ENCODE peak calls at places on chromosomes 1 and 21, in six cellular contexts. One of them, this sample, is unnamed. For H3K36me3 and H3K4me1, the result is how much of the 10 kb centered on the place peaks cover.

GRCh38 chr1:47871799-47872353 is 125.3 kb downstream of the TRABD2B start:
- DNase-seq in ovary: no peak
- DNase-seq in CD4-positive, CD25-positive, alpha-beta regulatory T cell: no peak
- DNase-seq in left ventricle myocardium inferior: no peak
- DNase-seq in cardiac muscle cell: peak
- DNase-seq in prostate gland: no peak
- DNase-seq in this sample: no peak

GRCh38 chr21:32257952-32258785 is 20.7 kb downstream of the MIS18A start:
- DNase-seq in ovary: peak
- DNase-seq in CD4-positive, CD25-positive, alpha-beta regulatory T cell: peak
- DNase-seq in left ventricle myocardium inferior: peak
- DNase-seq in cardiac muscle cell: peak
- DNase-seq in prostate gland: peak
- DNase-seq in this sample: peak

GRCh38 chr1:212485895-212486590 is 53.3 kb downstream of the NENF start:
- DNase-seq in ovary: no peak
- DNase-seq in CD4-positive, CD25-positive, alpha-beta regulatory T cell: no peak
- DNase-seq in left ventricle myocardium inferior: no peak
- DNase-seq in cardiac muscle cell: peak
- DNase-seq in prostate gland: no peak
- DNase-seq in this sample: peak

GRCh38 chr1:33234588-33234990 is 21.7 kb upstream of the ZNF362 start:
- DNase-seq in ovary: no peak
- DNase-seq in CD4-positive, CD25-positive, alpha-beta regulatory T cell: no peak
- DNase-seq in left ventricle myocardium inferior: no peak
- DNase-seq in cardiac muscle cell: no peak
- DNase-seq in prostate gland: no peak
- DNase-seq in this sample: no peak

GRCh38 chr1:201328576-201328975 is 45.3 kb downstream of the PKP1 start:
- DNase-seq in ovary: no peak
- DNase-seq in CD4-positive, CD25-positive, alpha-beta regulatory T cell: no peak
- DNase-seq in left ventricle myocardium inferior: no peak
- DNase-seq in cardiac muscle cell: no peak
- DNase-seq in prostate gland: no peak
- DNase-seq in this sample: no peak

GRCh38 chr1:22380024-22380785 is 71.4 kb upstream of the ZBTB40 start:
- DNase-seq in ovary: no peak
- DNase-seq in CD4-positive, CD25-positive, alpha-beta regulatory T cell: no peak
- DNase-seq in left ventricle myocardium inferior: no peak
- DNase-seq in cardiac muscle cell: no peak
- DNase-seq in prostate gland: no peak
- DNase-seq in this sample: peak

GRCh38 chr1:24502168-24503002 is at the start of gene RCAN3:
- DNase-seq in ovary: peak
- DNase-seq in CD4-positive, CD25-positive, alpha-beta regulatory T cell: peak
- DNase-seq in left ventricle myocardium inferior: peak
- DNase-seq in cardiac muscle cell: peak
- DNase-seq in prostate gland: peak
- DNase-seq in this sample: peak

GRCh38 chr1:52659356-52659755 is 26.4 kb downstream of the SHISAL2A start:
- DNase-seq in ovary: no peak
- DNase-seq in CD4-positive, CD25-positive, alpha-beta regulatory T cell: peak
- DNase-seq in left ventricle myocardium inferior: no peak
- DNase-seq in cardiac muscle cell: no peak
- DNase-seq in prostate gland: no peak
- DNase-seq in this sample: no peak

GRCh38 chr1:205191127-205191577 is 20.4 kb downstream of the DSTYK start:
- DNase-seq in ovary: no peak
- DNase-seq in CD4-positive, CD25-positive, alpha-beta regulatory T cell: no peak
- DNase-seq in left ventricle myocardium inferior: no peak
- DNase-seq in cardiac muscle cell: peak
- DNase-seq in prostate gland: no peak
- DNase-seq in this sample: no peak

GRCh38 chr1:230368363-230368762 is 57.8 kb downstream of the PGBD5 start:
- DNase-seq in ovary: no peak
- DNase-seq in CD4-positive, CD25-positive, alpha-beta regulatory T cell: no peak
- DNase-seq in left ventricle myocardium inferior: no peak
- DNase-seq in cardiac muscle cell: no peak
- DNase-seq in prostate gland: no peak
- DNase-seq in this sample: no peak

GRCh38 chr1:242454262-242455051 is 70.0 kb downstream of the PLD5 start:
- DNase-seq in ovary: no peak
- DNase-seq in CD4-positive, CD25-positive, alpha-beta regulatory T cell: peak
- DNase-seq in left ventricle myocardium inferior: no peak
- DNase-seq in cardiac muscle cell: peak
- DNase-seq in prostate gland: no peak
- DNase-seq in this sample: no peak

GRCh38 chr1:40162791-40163441 is 1.7 kb downstream of the RLF start:
- DNase-seq in ovary: no peak
- DNase-seq in CD4-positive, CD25-positive, alpha-beta regulatory T cell: no peak
- DNase-seq in left ventricle myocardium inferior: no peak
- DNase-seq in cardiac muscle cell: peak
- DNase-seq in prostate gland: no peak
- DNase-seq in this sample: no peak

GRCh38 chr1:99969729-99970591 is at the start of gene SLC35A3:
- DNase-seq in ovary: peak
- DNase-seq in CD4-positive, CD25-positive, alpha-beta regulatory T cell: peak
- DNase-seq in left ventricle myocardium inferior: peak
- DNase-seq in cardiac muscle cell: peak
- DNase-seq in prostate gland: peak
- DNase-seq in this sample: peak

GRCh38 chr1:227234998-227235405 is 83.3 kb downstream of the CDC42BPA start:
- DNase-seq in ovary: no peak
- DNase-seq in CD4-positive, CD25-positive, alpha-beta regulatory T cell: peak
- DNase-seq in left ventricle myocardium inferior: no peak
- DNase-seq in cardiac muscle cell: peak
- DNase-seq in prostate gland: peak
- DNase-seq in this sample: no peak

GRCh38 chr1:53719469-53719868 is 19.5 kb downstream of the GLIS1 start:
- DNase-seq in ovary: no peak
- DNase-seq in CD4-positive, CD25-positive, alpha-beta regulatory T cell: no peak
- DNase-seq in left ventricle myocardium inferior: no peak
- DNase-seq in cardiac muscle cell: no peak
- DNase-seq in prostate gland: no peak
- DNase-seq in this sample: no peak

GRCh38 chr1:12495725-12496124 is 122.3 kb downstream of the DHRS3 start:
- DNase-seq in ovary: no peak
- DNase-seq in CD4-positive, CD25-positive, alpha-beta regulatory T cell: no peak
- DNase-seq in left ventricle myocardium inferior: no peak
- DNase-seq in cardiac muscle cell: no peak
- DNase-seq in prostate gland: no peak
- DNase-seq in this sample: no peak

GRCh38 chr1:157691285-157691920 is 9.2 kb downstream of the FCRL3 start:
- DNase-seq in ovary: no peak
- DNase-seq in CD4-positive, CD25-positive, alpha-beta regulatory T cell: no peak
- DNase-seq in left ventricle myocardium inferior: no peak
- DNase-seq in cardiac muscle cell: peak
- DNase-seq in prostate gland: no peak
- DNase-seq in this sample: no peak

GRCh38 chr1:168552961-168553360 is 9.2 kb upstream of the XCL2 start:
- DNase-seq in ovary: no peak
- DNase-seq in CD4-positive, CD25-positive, alpha-beta regulatory T cell: no peak
- DNase-seq in left ventricle myocardium inferior: no peak
- DNase-seq in cardiac muscle cell: peak
- DNase-seq in prostate gland: no peak
- DNase-seq in this sample: no peak

GRCh38 chr1:11787804-11788436 is 17.8 kb downstream of the MTHFR start:
- DNase-seq in ovary: peak
- DNase-seq in CD4-positive, CD25-positive, alpha-beta regulatory T cell: no peak
- DNase-seq in left ventricle myocardium inferior: no peak
- DNase-seq in cardiac muscle cell: no peak
- DNase-seq in prostate gland: no peak
- DNase-seq in this sample: no peak

GRCh38 chr1:160629286-160630210 is 17.3 kb downstream of the SLAMF1 start:
- DNase-seq in ovary: no peak
- DNase-seq in CD4-positive, CD25-positive, alpha-beta regulatory T cell: peak
- DNase-seq in left ventricle myocardium inferior: peak
- DNase-seq in cardiac muscle cell: no peak
- DNase-seq in prostate gland: no peak
- DNase-seq in this sample: no peak

GRCh38 chr1:76901158-76901767 is 34.0 kb downstream of the ST6GALNAC5 start:
- DNase-seq in ovary: peak
- DNase-seq in CD4-positive, CD25-positive, alpha-beta regulatory T cell: peak
- DNase-seq in left ventricle myocardium inferior: no peak
- DNase-seq in cardiac muscle cell: peak
- DNase-seq in prostate gland: peak
- DNase-seq in this sample: no peak

GRCh38 chr21:41880153-41880552 is 1.0 kb upstream of the PRDM15 start:
- DNase-seq in ovary: no peak
- DNase-seq in CD4-positive, CD25-positive, alpha-beta regulatory T cell: no peak
- DNase-seq in left ventricle myocardium inferior: no peak
- DNase-seq in cardiac muscle cell: no peak
- DNase-seq in prostate gland: no peak
- DNase-seq in this sample: no peak

GRCh38 chr1:25197235-25197930 is 34.9 kb downstream of the SYF2 start:
- DNase-seq in ovary: no peak
- DNase-seq in CD4-positive, CD25-positive, alpha-beta regulatory T cell: no peak
- DNase-seq in left ventricle myocardium inferior: no peak
- DNase-seq in cardiac muscle cell: no peak
- DNase-seq in prostate gland: no peak
- DNase-seq in this sample: no peak

DNA sequence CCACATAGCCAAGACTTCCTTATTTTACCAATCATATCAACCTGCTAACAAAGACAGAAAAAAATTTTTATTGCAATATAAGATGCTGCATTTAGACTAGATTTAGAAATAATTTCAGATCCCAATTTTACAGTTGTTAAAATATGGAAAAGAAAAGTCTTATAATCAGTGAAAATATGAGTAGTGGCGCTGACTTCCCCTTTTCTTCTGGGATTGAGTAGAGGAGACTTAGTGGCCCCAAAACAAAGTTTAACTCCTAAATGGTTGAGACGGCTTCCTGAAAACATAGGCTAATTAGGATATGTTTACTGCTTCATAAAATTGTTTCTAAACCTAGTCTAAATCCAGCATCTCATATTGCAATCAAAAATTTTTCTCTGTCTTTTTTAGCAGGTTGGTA is 68.4 kb downstream of the RAB3GAP2 start:
- DNase-seq in ovary: no peak
- DNase-seq in CD4-positive, CD25-positive, alpha-beta regulatory T cell: no peak
- DNase-seq in left ventricle myocardium inferior: no peak
- DNase-seq in cardiac muscle cell: no peak
- DNase-seq in prostate gland: no peak
- DNase-seq in this sample: no peak
- H3K36me3 ChIP-seq in ovary: under half
- H3K36me3 ChIP-seq in CD4-positive, CD25-positive, alpha-beta regulatory T cell: half or more
- H3K36me3 ChIP-seq in left ventricle myocardium inferior: half or more
- H3K36me3 ChIP-seq in cardiac muscle cell: under half
- H3K36me3 ChIP-seq in prostate gland: under half
- H3K36me3 ChIP-seq in this sample: under half

GRCh38 chr1:39107891-39108290 is 81.7 kb downstream of the NDUFS5 start:
- DNase-seq in ovary: no peak
- DNase-seq in CD4-positive, CD25-positive, alpha-beta regulatory T cell: no peak
- DNase-seq in left ventricle myocardium inferior: no peak
- DNase-seq in cardiac muscle cell: no peak
- DNase-seq in prostate gland: no peak
- DNase-seq in this sample: no peak
- H3K4me3 ChIP-seq in ovary: no peak
- H3K4me3 ChIP-seq in CD4-positive, CD25-positive, alpha-beta regulatory T cell: no peak
- H3K4me3 ChIP-seq in left ventricle myocardium inferior: peak
- H3K4me3 ChIP-seq in cardiac muscle cell: no peak
- H3K4me3 ChIP-seq in prostate gland: no peak
- H3K4me3 ChIP-seq in this sample: peak

GRCh38 chr1:167456500-167456899 is 61.8 kb downstream of the CD247 start:
- DNase-seq in ovary: no peak
- DNase-seq in CD4-positive, CD25-positive, alpha-beta regulatory T cell: no peak
- DNase-seq in left ventricle myocardium inferior: no peak
- DNase-seq in cardiac muscle cell: no peak
- DNase-seq in prostate gland: no peak
- DNase-seq in this sample: no peak

GRCh38 chr1:167460836-167461235 is 57.5 kb downstream of the CD247 start:
- DNase-seq in ovary: no peak
- DNase-seq in CD4-positive, CD25-positive, alpha-beta regulatory T cell: no peak
- DNase-seq in left ventricle myocardium inferior: no peak
- DNase-seq in cardiac muscle cell: no peak
- DNase-seq in prostate gland: no peak
- DNase-seq in this sample: no peak

GRCh38 chr1:167455786-167456446 is 62.4 kb downstream of the CD247 start:
- DNase-seq in ovary: peak
- DNase-seq in CD4-positive, CD25-positive, alpha-beta regulatory T cell: peak
- DNase-seq in left ventricle myocardium inferior: peak
- DNase-seq in cardiac muscle cell: peak
- DNase-seq in prostate gland: peak
- DNase-seq in this sample: no peak

GRCh38 chr1:167456926-167457325 is 61.4 kb downstream of the CD247 start:
- DNase-seq in ovary: no peak
- DNase-seq in CD4-positive, CD25-positive, alpha-beta regulatory T cell: no peak
- DNase-seq in left ventricle myocardium inferior: no peak
- DNase-seq in cardiac muscle cell: no peak
- DNase-seq in prostate gland: no peak
- DNase-seq in this sample: no peak

GRCh38 chr1:167457936-167458584 is 60.3 kb downstream of the CD247 start:
- DNase-seq in ovary: no peak
- DNase-seq in CD4-positive, CD25-positive, alpha-beta regulatory T cell: no peak
- DNase-seq in left ventricle myocardium inferior: no peak
- DNase-seq in cardiac muscle cell: no peak
- DNase-seq in prostate gland: no peak
- DNase-seq in this sample: no peak
- H3K4me1 ChIP-seq in ovary: under half
- H3K4me1 ChIP-seq in CD4-positive, CD25-positive, alpha-beta regulatory T cell: half or more
- H3K4me1 ChIP-seq in left ventricle myocardium inferior: under half
- H3K4me1 ChIP-seq in cardiac muscle cell: under half
- H3K4me1 ChIP-seq in prostate gland: under half
- H3K4me1 ChIP-seq in this sample: under half

GRCh38 chr1:38018864-38019343 is 6.4 kb downstream of the UTP11 start:
- DNase-seq in ovary: no peak
- DNase-seq in CD4-positive, CD25-positive, alpha-beta regulatory T cell: peak
- DNase-seq in left ventricle myocardium inferior: no peak
- DNase-seq in cardiac muscle cell: peak
- DNase-seq in prostate gland: no peak
- DNase-seq in this sample: no peak
- H3K36me3 ChIP-seq in ovary: under half
- H3K36me3 ChIP-seq in CD4-positive, CD25-positive, alpha-beta regulatory T cell: half or more
- H3K36me3 ChIP-seq in left ventricle myocardium inferior: half or more
- H3K36me3 ChIP-seq in cardiac muscle cell: half or more
- H3K36me3 ChIP-seq in prostate gland: under half
- H3K36me3 ChIP-seq in this sample: half or more